ENCODE peak calls at places on chromosome 1, in nine cellular contexts. A is AG04450; S is stimulated activated CD8-positive, alpha-beta memory T cell treated with anti-CD3 and anti-CD28 coated beads, Interleukin-12 subunit alpha, Interleukin-12 subunit beta, amount 100 ng/mL, for 4 hours; B is GM13976; K is globus pallidus; O is GM23248; H is psoas muscle; P is activated naive CD8-positive, alpha-beta T cell treated with anti-CD3 and anti-CD28 coated beads, Interleukin-2, amount 10 ng/mL, durations not matched to agents 7 days and 5 days; Y is epithelial cell of esophagus. N is an unnamed sample.

GRCh38 chr1:17433261-17433660 is 6.2 kb downstream of the RCC2 start:
- DNase-seq in A (no peak), S (no peak), B (no peak), K (no peak), O (no peak), H (no peak), P (no peak), Y (no peak), N (no peak)

GRCh38 chr1:20165522-20165951 is 20.4 kb upstream of the UBXN10 start:
- DNase-seq in A (no peak), S (no peak), B (peak; percentile 63), K (no peak), O (peak; percentile 43), H (no peak), P (no peak), Y (peak; percentile 28), N (no peak)

GRCh38 chr1:66532798-66533783 is 862 bp upstream of the SGIP1 start:
- DNase-seq in A (peak; percentile 91), S (no peak), B (peak; percentile 30), K (peak; percentile 47), O (peak; percentile 77), H (peak; percentile 58), P (peak; percentile 37), Y (peak; percentile 14), N (peak; percentile 61)

GRCh38 chr1:25168193-25169071 is 63.9 kb downstream of the SYF2 start:
- DNase-seq in A (no peak), S (no peak), B (no peak), K (no peak), O (no peak), H (no peak), P (no peak), Y (no peak), N (no peak)

GRCh38 chr1:239587066-239587465 is 200.7 kb downstream of the CHRM3 start:
- DNase-seq in A (no peak), S (no peak), B (no peak), K (no peak), O (no peak), H (no peak), P (peak; percentile 45), Y (no peak), N (no peak)

GRCh38 chr1:145964328-145965118 is at the start of the genes ANKRD34A and POLR3GL:
- DNase-seq in A (peak; percentile 72), S (peak; percentile 80), B (peak; percentile 90), K (peak; percentile 98), O (peak; percentile 96), H (peak; percentile 97), P (peak; percentile 85), Y (peak; percentile 96), N (peak; percentile 99)

GRCh38 chr1:246081138-246081702 is 425.9 kb downstream of the SMYD3 start:
- DNase-seq in A (no peak), S (no peak), B (no peak), K (no peak), O (no peak), H (no peak), P (no peak), Y (no peak), N (no peak)

GRCh38 chr1:63643926-63644325 is 50.7 kb downstream of the PGM1 start:
- DNase-seq in A (no peak), S (no peak), B (no peak), K (no peak), O (no peak), H (peak; percentile 70), P (no peak), Y (no peak), N (peak; percentile 33)

GRCh38 chr1:29398431-29398830 is 162.1 kb downstream of the PTPRU start:
- DNase-seq in A (no peak), S (no peak), B (no peak), K (no peak), O (peak; percentile 77), H (no peak), P (no peak), Y (peak; percentile 78), N (no peak)

GRCh38 chr1:20724364-20725188 is 6.8 kb upstream of the KIF17 start:
- DNase-seq in A (no peak), S (no peak), B (no peak), K (no peak), O (no peak), H (peak; percentile 25), P (peak; percentile 24), Y (no peak), N (peak; percentile 42)

GRCh38 chr1:243734311-243734700 is 115.7 kb downstream of the AKT3 start:
- DNase-seq in A (no peak), S (no peak), B (no peak), K (no peak), O (peak; percentile 65), H (no peak), P (no peak), Y (peak; percentile 79), N (no peak)

GRCh38 chr1:213446496-213446895 is 395.5 kb downstream of the RPS6KC1 start:
- DNase-seq in A (no peak), S (no peak), B (no peak), K (no peak), O (no peak), H (no peak), P (no peak), Y (no peak), N (no peak)